ENCODE peak calls at places on chromosomes 5 and 9, in six cellular contexts. F is fibroblast of mammary gland, D is heart left ventricle, E is tibial artery, U is heart right ventricle, J is GM10248. V is an unnamed sample.

GRCh38 chr5:128084228-128085167 is 932 bp downstream of the SLC12A2 start:
- DNase-seq in F (peak), D (peak), E (peak), U (peak), J (peak), V (peak)

GRCh38 chr5:82730862-82731261 is 346.3 kb downstream of the TMEM167A start:
- DNase-seq in F (no peak), D (no peak), E (no peak), U (no peak), J (no peak), V (no peak)

GRCh38 chr5:155260798-155261197 is 247.2 kb downstream of the KIF4B start:
- DNase-seq in F (no peak), D (no peak), E (no peak), U (no peak), J (no peak), V (peak)

GRCh38 chr5:157290981-157291711 is 25.2 kb downstream of the CYFIP2 start:
- DNase-seq in F (no peak), D (no peak), E (no peak), U (no peak), J (peak), V (peak)

GRCh38 chr9:136483589-136484152 is 831 bp upstream of the SEC16A start:
- DNase-seq in F (peak), D (peak), E (peak), U (peak), J (peak), V (peak)

GRCh38 chr5:59759600-59760357 is 133.7 kb downstream of the PDE4D start:
- DNase-seq in F (peak), D (no peak), E (no peak), U (no peak), J (no peak), V (no peak)

GRCh38 chr9:129143031-129143441 is 31.8 kb downstream of the PTPA start:
- DNase-seq in F (peak), D (peak), E (peak), U (peak), J (peak), V (peak)

GRCh38 chr9:94786586-94786985 is 60.1 kb downstream of the AOPEP start:
- DNase-seq in F (no peak), D (no peak), E (no peak), U (no peak), J (no peak), V (no peak)

GRCh38 chr9:114314881-114315722 is 7.8 kb upstream of the ORM1 start:
- DNase-seq in F (peak), D (no peak), E (no peak), U (no peak), J (no peak), V (peak)

GRCh38 chr5:166977916-166978434 is 1313.5 kb upstream of the WWC1 start:
- DNase-seq in F (no peak), D (no peak), E (no peak), U (no peak), J (no peak), V (no peak)
- TF ChIP-seq CTCF in F (no peak), D (no peak), E (no peak), U (no peak), J (no peak), V (no peak)

DNA sequence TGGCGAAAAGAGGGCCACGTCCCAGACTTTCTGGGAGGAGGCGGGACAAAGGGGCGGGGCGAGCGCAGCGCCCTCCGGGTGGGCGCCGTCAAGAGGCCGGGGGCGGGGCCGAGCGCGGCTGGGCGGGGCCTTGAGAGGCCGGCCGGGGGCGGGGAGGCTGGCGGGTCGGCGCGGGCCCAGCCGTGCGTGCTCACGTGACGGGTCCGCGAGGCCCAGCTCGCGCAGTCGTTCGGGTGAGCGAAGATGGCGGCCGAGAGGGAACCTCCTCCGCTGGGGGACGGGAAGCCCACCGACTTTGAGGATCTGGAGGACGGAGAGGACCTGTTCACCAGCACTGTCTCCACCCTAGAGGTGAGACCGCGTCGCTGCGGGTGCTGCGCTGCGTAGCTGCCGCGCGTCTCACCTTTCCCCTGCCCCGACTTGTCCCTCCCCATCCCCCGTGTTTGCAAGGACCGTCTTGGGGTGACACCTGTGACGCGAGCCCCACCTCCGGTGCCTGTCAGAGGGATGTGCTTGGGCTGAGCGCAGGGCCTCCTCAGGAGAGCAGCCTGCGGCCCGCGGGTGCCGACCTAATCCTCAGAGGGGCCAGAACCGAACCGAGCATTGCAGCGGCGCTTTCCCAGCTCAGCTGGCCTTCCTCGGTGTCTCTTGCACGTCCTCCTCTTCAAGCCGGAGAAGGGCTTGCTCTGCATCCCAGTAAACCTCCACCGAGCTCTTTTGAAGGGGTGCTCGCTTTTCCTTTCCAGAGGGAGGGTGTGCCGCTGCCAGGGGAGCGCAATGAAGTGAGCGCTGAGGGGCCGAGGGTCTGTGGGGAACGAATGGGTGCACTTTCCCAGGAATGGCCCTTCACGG is at the start of gene SNX2:
- DNase-seq in F (peak), D (peak), E (peak), U (peak), J (peak), V (peak)
- TF ChIP-seq CTCF in F (no peak), D (peak), E (peak), U (peak), J (no peak), V (peak)

DNA sequence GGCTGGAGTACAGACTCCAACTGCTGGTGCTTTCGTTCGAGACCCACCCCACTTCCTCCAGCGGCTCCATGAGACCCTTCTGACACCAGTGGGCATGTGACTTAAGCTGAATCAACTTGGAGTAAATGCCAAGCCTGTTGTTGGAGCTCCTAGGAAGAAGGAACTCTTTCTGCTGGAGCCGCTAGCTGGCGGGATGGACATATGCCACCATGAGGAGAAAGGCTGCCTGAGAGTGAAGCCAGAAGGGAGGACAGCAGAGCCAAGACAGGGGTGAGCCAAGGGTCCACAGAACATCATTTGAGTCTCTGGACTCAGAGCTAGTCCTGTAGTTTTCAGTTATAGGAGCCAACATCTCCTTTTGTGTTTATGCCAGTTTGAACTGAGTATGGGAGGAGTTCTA is 35.9 kb downstream of the ANXA6 start:
- DNase-seq in F (no peak), D (no peak), E (no peak), U (no peak), J (no peak), V (no peak)
- TF ChIP-seq CTCF in F (no peak), D (no peak), E (no peak), U (no peak), J (no peak), V (no peak)

GRCh38 chr9:76686756-76687155 is 77.5 kb upstream of the PCA3 start:
- DNase-seq in F (no peak), D (no peak), E (no peak), U (no peak), J (no peak), V (no peak)
- TF ChIP-seq CTCF in F (no peak), D (no peak), E (no peak), U (no peak), J (no peak), V (no peak)

GRCh38 chr5:112366987-112367386 is 52.1 kb downstream of the EPB41L4A start:
- DNase-seq in F (no peak), D (no peak), E (no peak), U (no peak), J (peak), V (peak)
- TF ChIP-seq CTCF in F (peak), D (peak), E (no peak), U (peak), J (peak), V (peak)

GRCh38 chr9:1941989-1942388 is 73.2 kb upstream of the SMARCA2 start:
- DNase-seq in F (peak), D (no peak), E (no peak), U (no peak), J (no peak), V (no peak)
- TF ChIP-seq CTCF in F (peak), D (no peak), E (peak), U (peak), J (peak), V (peak)

GRCh38 chr9:36867672-36868471 is 166.2 kb downstream of the PAX5 start:
- DNase-seq in F (no peak), D (no peak), E (no peak), U (no peak), J (no peak), V (no peak)

GRCh38 chr9:36865731-36866635 is 168.1 kb downstream of the PAX5 start:
- DNase-seq in F (no peak), D (no peak), E (no peak), U (no peak), J (no peak), V (no peak)

GRCh38 chr9:36868591-36869282 is 165.3 kb downstream of the PAX5 start:
- DNase-seq in F (no peak), D (no peak), E (no peak), U (no peak), J (no peak), V (no peak)

GRCh38 chr9:36867241-36867640 is 166.8 kb downstream of the PAX5 start:
- DNase-seq in F (no peak), D (no peak), E (no peak), U (no peak), J (no peak), V (no peak)

DNA sequence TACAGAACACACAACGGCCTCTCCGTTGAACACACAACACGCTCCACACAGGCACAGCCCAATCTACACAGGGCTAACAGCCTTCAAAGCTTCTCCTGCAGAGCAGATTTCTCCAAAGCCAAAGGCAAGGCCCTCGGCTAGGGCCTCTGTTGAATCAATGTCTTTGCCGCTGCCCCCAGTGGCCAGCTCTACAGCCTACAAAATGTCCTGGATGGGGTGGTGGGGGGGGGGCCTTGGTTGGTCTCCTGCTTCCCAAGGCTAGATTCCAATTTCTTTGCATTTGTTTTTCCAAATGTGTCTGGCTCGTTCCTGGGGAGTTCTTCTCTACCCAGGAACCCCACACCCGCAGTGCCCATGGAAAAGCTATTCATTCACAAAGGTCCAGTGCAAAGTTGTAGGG is 167.2 kb downstream of the PAX5 start:
- DNase-seq in F (no peak), D (no peak), E (no peak), U (no peak), J (no peak), V (no peak)
- TF ChIP-seq CTCF in F (no peak), D (no peak), E (no peak), U (no peak), J (no peak), V (no peak)

GRCh38 chr9:134145262-134145661 is 9.4 kb downstream of the WDR5 start:
- DNase-seq in F (no peak), D (no peak), E (no peak), U (no peak), J (no peak), V (no peak)
- TF ChIP-seq CTCF in F (no peak), D (no peak), E (no peak), U (no peak), J (no peak), V (no peak)